ENCODE peak calls at places on chromosome 12, in five cellular contexts. Z is A549; F is colonic mucosa; H is CD8-positive, alpha-beta T cell; X is uterus. Y is an unnamed sample.

GRCh38 chr12:6326316-6326959 is 15.4 kb downstream of the TNFRSF1A start:
- DNase-seq in Z (peak; percentile 78), F (no peak), H (no peak), X (peak; percentile 86), Y (peak; percentile 77)

GRCh38 chr12:20309504-20310148 is 58.7 kb upstream of the PDE3A start:
- DNase-seq in Z (no peak), F (no peak), H (no peak), X (no peak), Y (no peak)

GRCh38 chr12:75954076-75954475 is 77.5 kb downstream of the PHLDA1 start:
- DNase-seq in Z (peak; percentile 92), F (no peak), H (no peak), X (no peak), Y (no peak)

GRCh38 chr12:45522227-45522626 is 207.3 kb upstream of the ARID2 start:
- DNase-seq in Z (no peak), F (no peak), H (no peak), X (no peak), Y (no peak)

GRCh38 chr12:53939141-53940108 is 794 bp downstream of the HOXC13 start:
- DNase-seq in Z (peak; percentile 36), F (no peak), H (no peak), X (no peak), Y (no peak)

GRCh38 chr12:66296171-66296683 is 6.1 kb upstream of the HELB start:
- DNase-seq in Z (no peak), F (no peak), H (no peak), X (no peak), Y (no peak)

GRCh38 chr12:18261273-18261672 is at the start of gene PIK3C2G:
- DNase-seq in Z (no peak), F (no peak), H (no peak), X (no peak), Y (no peak)

GRCh38 chr12:96248532-96248931 is 54.4 kb downstream of the ELK3 start:
- DNase-seq in Z (no peak), F (no peak), H (no peak), X (no peak), Y (peak; percentile 49)

GRCh38 chr12:103930787-103931536 is 752 bp downstream of the HSP90B1 start:
- DNase-seq in Z (no peak), F (peak; percentile 42), H (no peak), X (peak; percentile 44), Y (peak; percentile 87)

GRCh38 chr12:28023156-28023887 is 50.8 kb upstream of the PTHLH start:
- DNase-seq in Z (no peak), F (no peak), H (no peak), X (no peak), Y (no peak)

GRCh38 chr12:51357374-51358047 is 11.0 kb upstream of the CELA1 start:
- DNase-seq in Z (no peak), F (no peak), H (no peak), X (no peak), Y (no peak)

GRCh38 chr12:114694436-114695304 is 10.7 kb upstream of the TBX3 start:
- DNase-seq in Z (no peak), F (no peak), H (no peak), X (no peak), Y (no peak)

GRCh38 chr12:17992002-17992656 is 97.9 kb downstream of the RERGL start:
- DNase-seq in Z (peak; percentile 3), F (no peak), H (no peak), X (no peak), Y (no peak)

GRCh38 chr12:79408665-79409064 is 282.1 kb downstream of the PAWR start:
- DNase-seq in Z (no peak), F (no peak), H (no peak), X (no peak), Y (no peak)

GRCh38 chr12:104411826-104412626 is 44.7 kb upstream of the CHST11 start:
- DNase-seq in Z (no peak), F (no peak), H (no peak), X (no peak), Y (no peak)

GRCh38 chr12:49553512-49554088 is 14.3 kb downstream of the MCRS1 start:
- DNase-seq in Z (peak; percentile 71), F (no peak), H (no peak), X (no peak), Y (no peak)

GRCh38 chr12:67107751-67108269 is 161.3 kb upstream of the CAND1 start:
- DNase-seq in Z (no peak), F (no peak), H (no peak), X (no peak), Y (no peak)

GRCh38 chr12:130816055-130816454 is 23.0 kb downstream of the STX2 start:
- DNase-seq in Z (no peak), F (no peak), H (no peak), X (no peak), Y (no peak)

DNA sequence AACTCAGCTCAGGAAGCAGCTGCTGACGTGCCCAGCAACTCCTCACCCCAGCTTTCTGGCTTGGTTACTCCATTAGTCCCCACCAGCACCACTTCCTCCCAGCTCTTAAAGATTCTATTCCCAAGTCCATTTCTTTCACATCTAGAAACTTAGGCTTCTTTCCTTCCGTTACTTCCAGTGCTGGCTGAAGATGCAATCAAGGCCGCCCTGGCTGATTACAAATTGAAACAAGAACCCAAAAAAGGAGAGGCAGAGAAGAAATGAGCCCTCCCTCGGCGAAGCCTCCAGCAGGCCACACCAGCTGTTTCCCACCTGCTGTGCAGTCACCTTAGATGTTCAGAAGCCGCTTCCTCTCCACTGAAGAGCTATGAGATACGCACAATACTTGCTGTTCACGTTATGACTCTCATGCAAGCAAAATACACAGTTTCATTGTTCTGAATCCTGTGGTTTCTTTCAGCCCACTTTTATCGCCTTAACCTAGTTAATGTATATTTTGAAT is 6.3 kb downstream of the ISCU start:
- DNase-seq in Z (no peak), F (peak; percentile 17), H (peak; percentile 86), X (no peak), Y (peak; percentile 86)
- H3K4me1 ChIP-seq in Z (peaks cover 23% of the 10 kb centered on the region), F (peaks cover 4% of the 10 kb centered on the region), H (peaks cover 56% of the 10 kb centered on the region), X (peaks cover 2% of the 10 kb centered on the region), Y (peaks cover 48% of the 10 kb centered on the region)

DNA sequence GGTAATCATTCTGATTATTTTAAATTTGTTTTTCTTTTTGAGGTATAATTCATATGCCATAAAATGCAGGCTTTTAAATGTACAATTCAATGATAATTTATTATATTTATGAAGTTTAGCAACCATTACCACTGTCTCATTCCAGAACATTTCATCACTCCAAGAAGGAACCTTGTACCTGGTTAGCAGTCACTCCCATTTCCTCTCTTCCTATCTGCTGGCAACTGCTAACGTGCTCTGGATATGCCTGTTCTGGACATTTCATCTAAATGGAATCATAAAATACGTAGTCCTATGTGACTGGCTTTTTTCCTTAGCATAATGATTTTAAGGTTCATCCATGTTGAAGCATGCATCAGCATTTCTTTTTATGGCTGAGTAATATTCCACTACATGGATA is 15.5 kb downstream of the CPSF6 start:
- DNase-seq in Z (no peak), F (no peak), H (no peak), X (no peak), Y (no peak)
- H3K4me1 ChIP-seq in Z (peaks cover 4% of the 10 kb centered on the region), F (no peaks in the 10 kb centered on the region), H (peaks cover 6% of the 10 kb centered on the region), X (no peaks in the 10 kb centered on the region), Y (peaks cover 12% of the 10 kb centered on the region)

GRCh38 chr12:68624933-68625332 is 14.2 kb downstream of the RAP1B start:
- DNase-seq in Z (no peak), F (no peak), H (no peak), X (no peak), Y (no peak)
- H3K4me1 ChIP-seq in Z (peaks cover 29% of the 10 kb centered on the region), F (peaks cover 7% of the 10 kb centered on the region), H (peaks cover 80% of the 10 kb centered on the region), X (peaks cover 5% of the 10 kb centered on the region), Y (peaks cover 96% of the 10 kb centered on the region)

DNA sequence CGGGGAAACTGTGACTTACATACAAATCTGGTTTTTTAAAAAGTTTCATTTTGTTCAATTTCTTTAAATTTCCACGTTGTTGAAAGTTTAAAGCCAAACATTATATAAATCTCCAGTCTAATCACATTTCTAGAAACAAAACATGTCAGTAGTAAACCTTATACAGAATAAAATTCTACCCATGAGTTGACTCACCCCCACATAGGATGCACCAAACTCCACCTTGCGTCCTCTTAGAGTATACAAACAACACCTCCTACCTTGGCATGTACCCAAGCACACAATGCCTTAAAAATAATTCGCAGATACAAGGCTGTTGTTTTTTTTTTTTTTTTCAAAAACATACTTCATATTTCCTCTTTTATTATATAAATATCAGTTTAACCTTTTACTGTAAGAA is 3.4 kb downstream of the FBXL14 start:
- DNase-seq in Z (peak; percentile 67), F (peak; percentile 63), H (peak; percentile 64), X (no peak), Y (no peak)
- H3K4me1 ChIP-seq in Z (peaks cover 38% of the 10 kb centered on the region), F (peaks cover 3% of the 10 kb centered on the region), H (peaks cover 55% of the 10 kb centered on the region), X (peaks cover 8% of the 10 kb centered on the region), Y (peaks cover 79% of the 10 kb centered on the region)

DNA sequence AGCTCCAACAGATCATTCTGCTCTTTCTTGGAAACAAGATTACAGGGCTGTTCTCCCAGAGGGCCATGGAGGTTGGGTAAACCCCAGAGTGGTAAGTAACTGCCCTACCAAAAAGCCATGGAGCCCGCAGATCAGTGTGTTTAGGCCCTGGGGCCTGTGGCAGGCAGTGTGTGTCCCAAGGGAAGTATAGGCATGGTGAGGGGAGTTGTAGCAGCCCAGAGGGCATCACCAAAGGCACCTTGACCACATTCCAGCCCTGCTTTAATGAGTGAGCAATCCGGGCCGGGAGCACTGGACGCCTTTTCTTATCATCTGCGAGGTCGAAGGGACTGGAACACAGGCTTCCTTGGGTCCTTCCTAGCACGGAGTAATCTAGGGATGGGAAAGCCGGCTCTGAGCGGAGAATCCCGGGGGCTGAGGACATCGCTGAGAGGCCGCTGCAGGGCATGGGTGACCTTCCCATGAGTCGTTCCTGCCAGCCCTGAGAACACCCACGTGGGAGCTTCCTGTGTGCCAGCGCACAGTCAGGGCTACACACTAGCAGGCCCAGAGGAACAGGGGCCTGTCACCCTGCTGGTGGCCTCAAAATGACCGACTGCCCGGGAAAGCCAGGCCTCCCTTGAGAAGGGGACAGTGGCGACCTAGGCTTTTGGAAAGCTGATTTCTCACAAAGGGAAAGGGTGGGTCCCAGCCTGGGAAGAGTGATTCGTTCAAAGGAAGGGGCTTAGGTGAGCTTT is 91.3 kb downstream of the NINJ2 start:
- DNase-seq in Z (peak; percentile 55), F (no peak), H (no peak), X (no peak), Y (no peak)
- H3K4me1 ChIP-seq in Z (peaks cover 49% of the 10 kb centered on the region), F (peaks cover 5% of the 10 kb centered on the region), H (peaks cover 27% of the 10 kb centered on the region), X (no peaks in the 10 kb centered on the region), Y (peaks cover 36% of the 10 kb centered on the region)

GRCh38 chr12:111653596-111653995 is 32.2 kb downstream of the BRAP start:
- DNase-seq in Z (no peak), F (no peak), H (no peak), X (no peak), Y (no peak)

GRCh38 chr12:111650912-111651311 is 34.8 kb downstream of the BRAP start:
- DNase-seq in Z (no peak), F (no peak), H (no peak), X (no peak), Y (no peak)

GRCh38 chr12:111656016-111656415 is 29.7 kb downstream of the BRAP start:
- DNase-seq in Z (no peak), F (no peak), H (no peak), X (no peak), Y (no peak)

DNA sequence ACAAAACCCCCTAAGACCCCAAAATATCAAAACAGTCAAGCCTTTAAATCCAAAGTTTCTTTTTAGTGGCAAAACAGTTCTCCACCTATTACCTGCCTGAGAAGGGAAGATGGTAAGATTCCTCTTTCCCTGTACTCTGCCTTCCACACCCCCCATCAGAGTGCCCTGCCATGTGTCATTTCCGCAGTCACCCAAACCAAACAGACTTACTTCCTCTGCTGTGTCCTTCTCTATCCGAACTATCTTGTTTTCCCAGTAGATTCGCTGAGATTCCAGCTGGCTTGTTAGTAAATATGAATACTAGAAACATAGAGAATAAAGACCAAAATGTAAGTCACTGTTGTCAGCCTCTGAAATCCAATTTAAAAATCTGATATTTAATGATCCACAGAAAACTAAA is 30.4 kb downstream of the BRAP start:
- DNase-seq in Z (no peak), F (no peak), H (no peak), X (no peak), Y (no peak)
- H3K4me1 ChIP-seq in Z (no peaks in the 10 kb centered on the region), F (no peaks in the 10 kb centered on the region), H (no peaks in the 10 kb centered on the region), X (no peaks in the 10 kb centered on the region), Y (peaks cover 6% of the 10 kb centered on the region)

Y was measured in spleen.